ENCODE peak calls at places on chromosome 21, in five cellular contexts. H is heart left ventricle, O is foreskin keratinocyte, W is ovary, V is astrocyte. N is an unnamed sample.

GRCh38 chr21:44490405-44490804 is 35.1 kb downstream of the LRRC3 start:
- DNase-seq in H (no peak), O (no peak), W (no peak), V (no peak), N (no peak)

GRCh38 chr21:32611471-32611997 is 643 bp downstream of the CFAP298 start:
- DNase-seq in H (no peak), O (no peak), W (no peak), V (peak; percentile 10), N (peak; percentile 30)

GRCh38 chr21:18954415-18954972 is 550.9 kb upstream of the TMPRSS15 start:
- DNase-seq in H (no peak), O (no peak), W (no peak), V (no peak), N (no peak)

GRCh38 chr21:28822882-28823335 is 169.8 kb downstream of the LTN1 start:
- DNase-seq in H (no peak), O (no peak), W (no peak), V (no peak), N (no peak)

GRCh38 chr21:20783611-20784010 is 214.6 kb upstream of the NCAM2 start:
- DNase-seq in H (no peak), O (no peak), W (no peak), V (no peak), N (no peak)

GRCh38 chr21:15967661-15968060 is 237.9 kb downstream of the USP25 start:
- DNase-seq in H (no peak), O (peak; percentile 8), W (no peak), V (peak; percentile 65), N (peak; percentile 17)

GRCh38 chr21:44508426-44508710 is 31.6 kb downstream of the KRTAP10-1 start:
- DNase-seq in H (no peak), O (no peak), W (no peak), V (no peak), N (no peak)

GRCh38 chr21:29218749-29219148 is 80.0 kb upstream of the BACH1 start:
- DNase-seq in H (no peak), O (no peak), W (no peak), V (no peak), N (no peak)

GRCh38 chr21:25887166-25887565 is 152.4 kb downstream of the GABPA start:
- DNase-seq in H (no peak), O (no peak), W (no peak), V (no peak), N (no peak)

GRCh38 chr21:28487455-28488070 is 505.1 kb downstream of the LTN1 start:
- DNase-seq in H (no peak), O (no peak), W (no peak), V (no peak), N (no peak)

GRCh38 chr21:32917392-32918135 is 108.2 kb upstream of the OLIG2 start:
- DNase-seq in H (peak; percentile 6), O (no peak), W (peak; percentile 65), V (no peak), N (no peak)

GRCh38 chr21:18161841-18162240 is 82.8 kb upstream of the CHODL start:
- DNase-seq in H (no peak), O (no peak), W (no peak), V (no peak), N (no peak)

GRCh38 chr21:15363921-15364320 is 299.1 kb upstream of the NRIP1 start:
- DNase-seq in H (no peak), O (peak; percentile 6), W (no peak), V (no peak), N (peak; percentile 40)

GRCh38 chr21:15140321-15141019 is 75.7 kb upstream of the NRIP1 start:
- DNase-seq in H (no peak), O (no peak), W (no peak), V (no peak), N (no peak)

GRCh38 chr21:44510508-44511218 is 29.3 kb downstream of the KRTAP10-1 start:
- DNase-seq in H (peak; percentile 30), O (no peak), W (no peak), V (no peak), N (peak; percentile 56)

GRCh38 chr21:33314096-33314495 is 10.7 kb upstream of the IFNAR1 start:
- DNase-seq in H (no peak), O (no peak), W (no peak), V (peak; percentile 90), N (peak; percentile 29)

GRCh38 chr21:32043458-32043857 is 170.6 kb downstream of the HUNK start:
- DNase-seq in H (no peak), O (no peak), W (no peak), V (no peak), N (no peak)

GRCh38 chr21:21003701-21004100 is 5.5 kb downstream of the NCAM2 start:
- DNase-seq in H (no peak), O (no peak), W (no peak), V (no peak), N (no peak)

GRCh38 chr21:28345934-28346333 is 646.7 kb downstream of the LTN1 start:
- DNase-seq in H (no peak), O (no peak), W (no peak), V (no peak), N (no peak)

GRCh38 chr21:44052830-44053226 is 40.7 kb downstream of the TRAPPC10 start:
- DNase-seq in H (no peak), O (no peak), W (no peak), V (no peak), N (no peak)

GRCh38 chr21:32708069-32708468 is 19.7 kb downstream of the SYNJ1 start:
- DNase-seq in H (no peak), O (no peak), W (no peak), V (no peak), N (no peak)

GRCh38 chr21:44494418-44494817 is 39.1 kb downstream of the LRRC3 start:
- DNase-seq in H (no peak), O (no peak), W (no peak), V (no peak), N (no peak)

GRCh38 chr21:25039461-25040380 is 567.6 kb downstream of the MRPL39 start:
- DNase-seq in H (no peak), O (peak; percentile 12), W (no peak), V (peak; percentile 37), N (no peak)

GRCh38 chr21:40245021-40245420 is 377.8 kb downstream of the PCP4 start:
- DNase-seq in H (no peak), O (no peak), W (no peak), V (no peak), N (no peak)

GRCh38 chr21:33857846-33858671 is 57.5 kb downstream of the ATP5PO start:
- DNase-seq in H (no peak), O (no peak), W (no peak), V (no peak), N (no peak)

GRCh38 chr21:44013380-44014088 is 1.4 kb downstream of the TRAPPC10 start:
- DNase-seq in H (no peak), O (no peak), W (no peak), V (no peak), N (peak; percentile 35)

GRCh38 chr21:28311776-28312175 is 680.9 kb downstream of the LTN1 start:
- DNase-seq in H (no peak), O (no peak), W (no peak), V (no peak), N (no peak)

GRCh38 chr21:27764056-27764455 is 797.2 kb upstream of the ADAMTS5 start:
- DNase-seq in H (no peak), O (no peak), W (no peak), V (no peak), N (no peak)

GRCh38 chr21:25334046-25334730 is 273.1 kb downstream of the MRPL39 start:
- DNase-seq in H (no peak), O (no peak), W (no peak), V (no peak), N (no peak)

GRCh38 chr21:38613686-38614085 is 115.4 kb upstream of the ERG start:
- DNase-seq in H (no peak), O (no peak), W (no peak), V (no peak), N (no peak)

GRCh38 chr21:38614558-38614957 is 116.3 kb upstream of the ERG start:
- DNase-seq in H (no peak), O (no peak), W (no peak), V (no peak), N (no peak)

GRCh38 chr21:38611262-38611661 is 113.0 kb upstream of the ERG start:
- DNase-seq in H (no peak), O (no peak), W (no peak), V (no peak), N (no peak)

GRCh38 chr21:38610573-38611251 is 112.4 kb upstream of the ERG start:
- DNase-seq in H (no peak), O (no peak), W (no peak), V (no peak), N (no peak)

GRCh38 chr21:38609580-38609979 is 111.3 kb upstream of the ERG start:
- DNase-seq in H (no peak), O (no peak), W (no peak), V (no peak), N (no peak)
- H3K27me3 ChIP-seq in H (no peaks in the 10 kb centered on the region), O (peaks cover 4% of the 10 kb centered on the region), W (no peaks in the 10 kb centered on the region), V (peaks cover 19% of the 10 kb centered on the region), N (no peaks in the 10 kb centered on the region)

DNA sequence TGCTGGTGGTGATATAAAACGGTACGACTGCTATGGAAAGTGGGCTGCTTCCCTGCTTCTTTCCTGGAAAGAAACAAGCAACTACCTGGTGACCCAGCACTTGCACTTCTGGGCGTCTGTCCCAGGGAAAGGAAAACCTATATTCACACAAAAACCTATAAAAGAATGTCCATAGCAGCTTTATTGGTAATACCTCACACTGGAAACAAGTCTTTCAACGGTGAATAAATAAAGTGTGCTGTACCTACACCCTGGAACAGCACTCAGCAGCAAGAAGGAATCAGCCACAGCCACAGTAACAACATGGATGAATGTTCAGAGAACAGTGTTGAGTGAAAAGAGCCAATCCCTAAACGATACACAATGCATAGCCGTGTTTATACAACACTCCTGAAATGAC is 19.9 kb downstream of the SLC19A1 start:
- DNase-seq in H (no peak), O (no peak), W (no peak), V (no peak), N (no peak)
- H3K27me3 ChIP-seq in H (no peaks in the 10 kb centered on the region), O (no peaks in the 10 kb centered on the region), W (no peaks in the 10 kb centered on the region), V (no peaks in the 10 kb centered on the region), N (no peaks in the 10 kb centered on the region)

GRCh38 chr21:34922487-34922886 is 126.6 kb downstream of the RUNX1 start:
- DNase-seq in H (no peak), O (no peak), W (no peak), V (no peak), N (no peak)

GRCh38 chr21:34923202-34923601 is 125.9 kb downstream of the RUNX1 start:
- DNase-seq in H (no peak), O (no peak), W (no peak), V (no peak), N (no peak)

GRCh38 chr21:34921151-34921550 is 128.0 kb downstream of the RUNX1 start:
- DNase-seq in H (no peak), O (no peak), W (no peak), V (no peak), N (no peak)

GRCh38 chr21:34916446-34916845 is 132.7 kb downstream of the RUNX1 start:
- DNase-seq in H (no peak), O (no peak), W (no peak), V (peak; percentile 70), N (no peak)

DNA sequence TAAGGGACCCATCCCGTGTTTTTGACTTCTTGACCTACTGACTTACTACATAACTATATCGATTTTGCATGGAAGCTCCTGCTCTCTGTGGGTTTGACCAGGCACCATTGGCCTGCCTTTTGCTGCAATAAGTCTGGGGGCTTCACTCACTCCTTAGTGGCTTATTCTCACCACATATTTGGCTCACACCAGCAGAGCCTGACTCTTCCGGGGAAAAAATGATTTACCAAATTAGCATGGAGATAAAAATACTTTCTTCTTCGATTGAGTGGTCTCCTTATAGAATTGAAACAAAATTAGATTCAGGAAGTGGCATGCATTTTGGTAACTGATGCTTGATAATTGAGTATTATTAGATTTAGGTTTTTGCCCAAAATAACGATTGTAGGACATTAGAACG is 129.7 kb downstream of the RUNX1 start:
- DNase-seq in H (no peak), O (no peak), W (no peak), V (no peak), N (no peak)
- H3K27me3 ChIP-seq in H (no peaks in the 10 kb centered on the region), O (no peaks in the 10 kb centered on the region), W (no peaks in the 10 kb centered on the region), V (no peaks in the 10 kb centered on the region), N (no peaks in the 10 kb centered on the region)

GRCh38 chr21:35737899-35738341 is 322.4 kb downstream of the SETD4 start:
- DNase-seq in H (peak; percentile 10), O (peak; percentile 1), W (peak; percentile 9), V (peak; percentile 63), N (no peak)
- H3K27me3 ChIP-seq in H (no peaks in the 10 kb centered on the region), O (no peaks in the 10 kb centered on the region), W (no peaks in the 10 kb centered on the region), V (no peaks in the 10 kb centered on the region), N (no peaks in the 10 kb centered on the region)